ENCODE peak calls at places on chromosomes 7 and 10, in four cellular contexts. T is effector CD4-positive, alpha-beta T cell; B is activated T-helper 1 cell treated with anti-CD3 and anti-CD28 coated beads, Interleukin-12 subunit alpha, Interleukin-12 subunit beta, Interleukin-2, Interleukin-4 antibody, amounts not matched to agents 30 ng/mL and 10 ng/mL and 1 ng/mL, durations not matched to agents 14 hours and 24 hours and 36 hours; L is psoas muscle. S is an unnamed sample.

GRCh38 chr10:22622242-22622806 is 92.1 kb downstream of the PIP4K2A start:
- DNase-seq in B (no peak), T (no peak), L (no peak), S (no peak)

GRCh38 chr10:69089638-69090599 is 2.0 kb downstream of the SRGN start:
- DNase-seq in T (peak; percentile 73), L (no peak), B (peak; percentile 83), S (peak; percentile 52)

GRCh38 chr7:47506716-47507354 is 75.1 kb downstream of the TNS3 start:
- DNase-seq in L (no peak), T (no peak), B (no peak), S (no peak)

GRCh38 chr7:53658956-53659355 is 623.5 kb downstream of the POM121L12 start:
- DNase-seq in T (no peak), L (no peak), B (no peak), S (no peak)

GRCh38 chr10:48697821-48698764 is 13.4 kb downstream of the WDFY4 start:
- DNase-seq in L (no peak), T (no peak), B (no peak), S (no peak)

GRCh38 chr7:151592868-151593486 is 73.3 kb upstream of the RHEB start:
- DNase-seq in L (no peak), T (no peak), B (no peak), S (no peak)

GRCh38 chr10:15118615-15119014 is 21.5 kb downstream of the RPP38 start:
- DNase-seq in T (no peak), L (no peak), B (no peak), S (no peak)

GRCh38 chr10:5595591-5596590 is 70.5 kb downstream of the ASB13 start:
- DNase-seq in L (no peak), T (no peak), B (no peak), S (peak; percentile 53)

GRCh38 chr10:98321203-98321780 is 53.3 kb upstream of the LOXL4 start:
- DNase-seq in B (no peak), L (no peak), T (no peak), S (no peak)

GRCh38 chr7:48887500-48887899 is 36.8 kb upstream of the CDC14C start:
- DNase-seq in T (no peak), L (peak; percentile 60), B (no peak), S (no peak)

S was measured in left lung.